ENCODE peak calls at places on chromosomes 16 and 17, in eight cellular contexts. Q, M, I, P, G, T, R and O are unnamed samples.

GRCh38 chr17:560379-560935 is 154.2 kb downstream of the VPS53 start:
- DNase-seq in I (no peak), G (no peak), Q (no peak), T (no peak), M (no peak), P (no peak), R (no peak), O (no peak)

GRCh38 chr17:35056013-35056412 is 7.5 kb downstream of the RFFL start:
- DNase-seq in R (no peak), M (no peak), G (no peak), P (no peak), T (no peak), Q (no peak), I (no peak), O (no peak)

GRCh38 chr17:79745641-79746105 is 14.9 kb downstream of the ENPP7 start:
- DNase-seq in I (no peak), Q (no peak), M (no peak), P (no peak), T (no peak), G (no peak), R (no peak), O (no peak)

GRCh38 chr16:68782198-68783174 is 45.4 kb downstream of the CDH1 start:
- DNase-seq in Q (no peak), I (no peak), T (no peak), M (no peak), P (no peak), G (no peak), R (no peak), O (no peak)

GRCh38 chr17:55620023-55620422 is 102.6 kb downstream of the TMEM100 start:
- DNase-seq in T (no peak), P (no peak), G (no peak), Q (no peak), M (no peak), I (no peak), R (no peak), O (no peak)

GRCh38 chr16:66516808-66517585 is 32.9 kb downstream of the TK2 start:
- DNase-seq in M (no peak), P (peak), R (peak), G (no peak), Q (peak), I (peak), T (peak), O (peak)

GRCh38 chr17:35684046-35684802 is 47.2 kb upstream of the RASL10B start:
- DNase-seq in Q (no peak), R (no peak), M (no peak), I (no peak), G (no peak), T (no peak), P (no peak), O (no peak)

GRCh38 chr16:48852955-48853354 is 243.0 kb upstream of the N4BP1 start:
- DNase-seq in P (no peak), Q (no peak), T (no peak), I (no peak), G (peak), M (no peak), R (no peak), O (no peak)

GRCh38 chr17:32741381-32741780 is 135.5 kb downstream of the MYO1D start:
- DNase-seq in M (no peak), G (no peak), P (no peak), Q (no peak), T (no peak), R (no peak), I (no peak), O (no peak)

GRCh38 chr17:39617446-39618251 is 9.1 kb upstream of the PPP1R1B start:
- DNase-seq in R (peak), Q (no peak), M (peak), P (peak), I (peak), G (peak), T (peak), O (peak)

GRCh38 chr17:57357392-57357784 is 101.1 kb downstream of the MSI2 start:
- DNase-seq in G (peak), R (peak), T (peak), P (no peak), I (no peak), M (peak), Q (no peak), O (peak)

GRCh38 chr17:4899341-4900230 is at the start of gene C17orf107:
- DNase-seq in Q (no peak), I (no peak), R (peak), P (peak), G (peak), M (no peak), T (peak), O (peak)
- TF ChIP-seq CTCF in Q (no peak), I (no peak), R (peak), P (no peak), G (peak), M (no peak), T (no peak), O (no peak)

GRCh38 chr17:38404174-38404943 is 23.9 kb upstream of the ARHGAP23 start:
- DNase-seq in I (no peak), Q (no peak), R (no peak), P (no peak), M (no peak), T (no peak), G (no peak), O (no peak)

GRCh38 chr17:38400286-38400685 is 28.0 kb upstream of the ARHGAP23 start:
- DNase-seq in R (no peak), G (no peak), T (no peak), I (no peak), Q (no peak), P (no peak), M (no peak), O (no peak)

GRCh38 chr17:38401459-38401858 is 26.8 kb upstream of the ARHGAP23 start:
- DNase-seq in G (no peak), P (no peak), R (no peak), T (no peak), I (no peak), Q (no peak), M (no peak), O (no peak)

GRCh38 chr17:38403491-38403890 is 24.8 kb upstream of the ARHGAP23 start:
- DNase-seq in T (no peak), Q (no peak), G (no peak), M (no peak), R (no peak), I (no peak), P (no peak), O (no peak)

DNA sequence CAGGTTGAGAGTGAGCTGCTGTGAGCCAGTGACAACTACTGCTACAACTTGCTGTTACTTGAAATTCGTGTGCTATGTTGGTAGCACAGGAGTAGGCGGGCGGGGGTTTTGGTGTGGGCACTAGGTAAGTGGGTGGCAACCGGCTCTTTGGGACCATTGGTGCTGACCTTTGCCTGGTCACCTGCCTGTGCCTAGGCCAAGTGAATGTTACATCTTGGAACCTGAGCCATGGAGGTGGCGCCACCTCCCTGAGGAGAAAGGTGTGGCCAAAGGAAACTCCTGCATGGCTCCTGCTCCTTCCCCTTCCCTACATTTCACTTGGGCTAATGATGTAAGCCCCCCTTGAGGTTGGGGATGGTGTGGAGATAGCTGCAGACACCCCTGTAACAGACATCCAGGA is 25.4 kb upstream of the ARHGAP23 start:
- DNase-seq in I (no peak), R (no peak), M (no peak), P (no peak), G (no peak), Q (no peak), T (no peak), O (no peak)
- H3K27ac ChIP-seq in I (no peak), R (no peak), M (no peak), P (no peak), G (no peak), Q (no peak), T (no peak), O (no peak)

DNA sequence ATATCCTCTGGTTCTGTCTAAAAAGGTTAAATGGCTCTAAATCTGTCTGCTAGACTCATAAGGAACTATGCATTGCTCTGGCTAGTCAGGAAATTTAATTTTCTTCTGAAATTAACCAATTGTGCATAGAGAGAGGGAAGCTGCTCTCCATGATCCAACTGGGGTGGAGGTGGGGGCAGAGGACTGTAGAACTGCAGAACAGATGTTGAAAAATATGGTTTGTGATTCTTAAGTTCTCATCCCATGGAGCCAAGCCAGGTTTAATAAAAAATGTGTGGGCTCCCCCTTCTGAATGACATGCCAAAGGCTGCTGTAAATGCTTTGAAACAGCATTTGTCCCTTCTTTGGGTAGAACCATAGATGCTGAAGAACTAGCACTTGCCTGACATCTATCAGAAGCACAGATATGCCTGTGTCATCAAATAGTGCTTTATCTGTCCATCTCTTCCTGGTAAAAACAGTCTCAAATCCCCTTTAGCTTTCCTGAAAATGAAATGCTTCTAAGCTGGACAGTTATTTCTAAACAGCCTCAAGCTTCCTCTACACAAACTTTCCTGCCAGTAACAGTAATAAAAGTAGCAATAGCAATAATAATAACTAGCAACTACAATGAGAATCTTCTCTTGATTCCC is 221.4 kb downstream of the CDH8 start:
- DNase-seq in Q (no peak), T (no peak), P (no peak), M (no peak), G (no peak), R (no peak), I (no peak), O (no peak)
- TF ChIP-seq CTCF in Q (no peak), T (no peak), P (no peak), M (no peak), G (no peak), R (no peak), I (no peak), O (no peak)

GRCh38 chr17:68257924-68258323 is 10.1 kb downstream of the AMZ2 start:
- DNase-seq in M (no peak), G (no peak), P (no peak), I (no peak), Q (no peak), T (no peak), R (no peak), O (no peak)
- H3K27ac ChIP-seq in M (no peak), G (no peak), P (no peak), I (no peak), Q (no peak), T (no peak), R (peak), O (peak)

GRCh38 chr17:45314761-45315549 is 1.9 kb downstream of the MAP3K14 start:
- DNase-seq in Q (no peak), I (no peak), G (no peak), R (no peak), P (no peak), M (no peak), T (no peak), O (no peak)

GRCh38 chr17:45318561-45319230 is 1.9 kb upstream of the MAP3K14 start:
- DNase-seq in P (peak), T (no peak), M (no peak), I (no peak), G (no peak), R (no peak), Q (no peak), O (no peak)

GRCh38 chr17:45315583-45316270 is 1.1 kb downstream of the MAP3K14 start:
- DNase-seq in M (no peak), I (no peak), Q (no peak), R (no peak), P (no peak), T (no peak), G (no peak), O (no peak)

GRCh38 chr17:45317113-45317820 is 447 bp upstream of the MAP3K14 start:
- DNase-seq in R (peak), G (peak), T (peak), I (peak), P (peak), Q (peak), M (peak), O (peak)

GRCh38 chr17:45316271-45317112 is at the start of gene MAP3K14:
- DNase-seq in T (peak), M (peak), G (peak), R (peak), P (peak), Q (no peak), I (peak), O (peak)
- TF ChIP-seq CTCF in T (no peak), M (peak), G (peak), R (no peak), P (no peak), Q (peak), I (no peak), O (peak)

GRCh38 chr17:50848039-50848438 is 12.7 kb downstream of the WFIKKN2 start:
- DNase-seq in P (no peak), R (no peak), M (no peak), G (no peak), T (no peak), I (no peak), Q (no peak), O (no peak)
- H3K27ac ChIP-seq in P (no peak), R (no peak), M (no peak), G (no peak), T (no peak), I (no peak), Q (no peak), O (no peak)

DNA sequence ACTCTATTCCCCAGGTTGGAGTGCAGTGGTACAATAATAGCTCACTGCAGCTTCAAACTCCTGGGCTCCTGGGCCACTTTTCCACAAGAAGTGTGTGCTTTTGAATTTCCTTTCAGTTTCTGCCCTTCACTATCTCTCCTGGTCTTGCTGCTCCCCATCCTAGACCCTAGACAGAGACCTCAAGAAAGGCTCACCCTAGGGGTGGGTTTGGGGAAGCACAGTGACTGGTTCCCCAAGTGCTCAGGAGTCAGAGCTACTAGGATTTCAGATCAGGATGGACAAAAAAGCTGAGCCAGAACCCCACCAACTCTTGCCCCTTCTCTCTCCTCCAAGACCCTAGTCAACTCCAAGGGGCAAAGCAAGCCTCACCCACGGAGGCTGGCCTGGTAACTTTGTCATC is 1.6 kb upstream of the SEBOX start:
- DNase-seq in I (peak), Q (no peak), G (no peak), T (no peak), P (no peak), R (no peak), M (no peak), O (no peak)
- TF ChIP-seq CTCF in I (peak), Q (no peak), G (no peak), T (peak), P (no peak), R (no peak), M (peak), O (no peak)

DNA sequence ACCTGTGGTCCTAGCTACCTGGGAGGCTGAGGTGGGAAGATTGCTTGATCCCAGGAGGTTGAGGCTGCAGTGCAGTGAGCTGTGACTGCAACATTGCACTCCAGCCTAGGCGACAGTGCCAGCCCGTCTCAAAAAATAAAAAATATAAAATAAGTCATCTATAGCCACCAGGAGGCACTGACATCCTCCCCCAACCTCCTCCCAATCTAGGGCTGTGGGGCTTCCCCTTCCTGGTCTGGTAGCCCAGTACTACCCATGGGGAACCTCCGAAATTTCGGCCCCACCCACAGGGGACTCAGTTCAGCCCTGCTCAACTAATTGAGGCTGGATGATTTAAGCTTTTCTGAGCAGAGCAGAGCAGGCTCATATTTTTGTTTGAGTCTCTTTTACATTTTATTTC is 3.2 kb downstream of the ZSCAN10 start:
- DNase-seq in I (peak), T (no peak), G (no peak), Q (no peak), M (no peak), R (no peak), P (no peak), O (peak)
- H3K27ac ChIP-seq in I (no peak), T (no peak), G (no peak), Q (no peak), M (no peak), R (no peak), P (no peak), O (peak)

GRCh38 chr16:2592786-2593185 is 55.0 kb downstream of the PDPK1 start:
- DNase-seq in G (no peak), Q (no peak), M (no peak), P (no peak), R (no peak), T (peak), I (no peak), O (peak)
- TF ChIP-seq CTCF in G (no peak), Q (no peak), M (no peak), P (no peak), R (no peak), T (no peak), I (no peak), O (no peak)

DNA sequence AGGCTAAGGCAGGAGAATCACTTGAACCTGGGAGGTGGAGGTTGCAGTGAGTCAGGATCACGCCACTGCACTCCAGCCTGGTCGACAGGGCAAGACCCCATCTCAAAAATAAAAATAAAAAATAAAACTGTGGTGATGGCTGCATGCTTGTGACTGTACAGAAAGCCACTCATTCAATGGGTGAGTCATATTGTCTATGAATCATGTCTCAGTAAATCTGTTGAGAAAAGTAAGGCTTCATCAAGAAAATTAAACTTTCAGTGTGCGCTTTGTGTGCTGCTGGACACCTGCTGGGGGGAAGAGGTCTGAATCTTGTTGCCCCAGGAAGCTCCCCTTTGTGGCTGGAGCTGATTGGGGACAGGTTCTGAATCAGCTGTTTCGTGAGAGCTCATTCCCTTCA is 11.3 kb downstream of the NUBP1 start:
- DNase-seq in P (no peak), M (no peak), Q (no peak), R (no peak), T (no peak), I (no peak), G (no peak), O (no peak)
- H3K27ac ChIP-seq in P (no peak), M (no peak), Q (no peak), R (no peak), T (no peak), I (no peak), G (no peak), O (no peak)